ENCODE peak calls at places on chromosomes 4 and X, in nine cellular contexts. One of them, this sample, is unnamed.
A peak's percentile ranks its signal among the peaks of the same experiment; 100 is the strongest.

GRCh38 chr4:148067307-148067916 is 335.5 kb downstream of the ARHGAP10 start:
- DNase-seq in suprapubic skin: no peak
- DNase-seq in tibial nerve: no peak
- DNase-seq in sigmoid colon: no peak
- DNase-seq in lower leg skin: no peak
- DNase-seq in NB4: no peak
- DNase-seq in upper lobe of left lung: no peak
- DNase-seq in spleen: no peak
- DNase-seq in prostate gland: no peak
- DNase-seq in this sample: peak; percentile 64

GRCh38 chrX:41502004-41502403 is 54.9 kb downstream of the NYX start:
- DNase-seq in prostate gland: no peak
- DNase-seq in sigmoid colon: no peak
- DNase-seq in spleen: no peak
- DNase-seq in lower leg skin: no peak
- DNase-seq in tibial nerve: no peak
- DNase-seq in NB4: no peak
- DNase-seq in upper lobe of left lung: no peak
- DNase-seq in suprapubic skin: no peak
- DNase-seq in this sample: no peak

GRCh38 chr4:3741217-3742011 is 24.8 kb upstream of the ADRA2C start:
- DNase-seq in lower leg skin: no peak
- DNase-seq in tibial nerve: no peak
- DNase-seq in sigmoid colon: no peak
- DNase-seq in prostate gland: no peak
- DNase-seq in spleen: no peak
- DNase-seq in upper lobe of left lung: no peak
- DNase-seq in suprapubic skin: no peak
- DNase-seq in NB4: no peak
- DNase-seq in this sample: no peak

GRCh38 chr4:113222006-113222405 is 172.6 kb downstream of the ANK2 start:
- DNase-seq in suprapubic skin: no peak
- DNase-seq in sigmoid colon: no peak
- DNase-seq in spleen: no peak
- DNase-seq in tibial nerve: no peak
- DNase-seq in prostate gland: no peak
- DNase-seq in lower leg skin: no peak
- DNase-seq in NB4: no peak
- DNase-seq in upper lobe of left lung: no peak
- DNase-seq in this sample: no peak

GRCh38 chrX:40688976-40689375 is 41.6 kb upstream of the CXorf38 start:
- DNase-seq in tibial nerve: no peak
- DNase-seq in suprapubic skin: no peak
- DNase-seq in prostate gland: no peak
- DNase-seq in upper lobe of left lung: no peak
- DNase-seq in lower leg skin: no peak
- DNase-seq in sigmoid colon: no peak
- DNase-seq in spleen: no peak
- DNase-seq in NB4: no peak
- DNase-seq in this sample: no peak

GRCh38 chr4:184587746-184588145 is 61.5 kb downstream of the CASP3 start:
- DNase-seq in upper lobe of left lung: no peak
- DNase-seq in sigmoid colon: no peak
- DNase-seq in prostate gland: no peak
- DNase-seq in tibial nerve: no peak
- DNase-seq in suprapubic skin: no peak
- DNase-seq in spleen: no peak
- DNase-seq in NB4: no peak
- DNase-seq in lower leg skin: no peak
- DNase-seq in this sample: no peak

GRCh38 chr4:186144596-186145569 is 40.4 kb downstream of the FAM149A start:
- DNase-seq in lower leg skin: peak; percentile 27
- DNase-seq in prostate gland: peak; percentile 32
- DNase-seq in spleen: peak; percentile 78
- DNase-seq in sigmoid colon: peak; percentile 79
- DNase-seq in suprapubic skin: peak; percentile 75
- DNase-seq in tibial nerve: no peak
- DNase-seq in upper lobe of left lung: peak; percentile 93
- DNase-seq in NB4: no peak
- DNase-seq in this sample: peak; percentile 50

GRCh38 chrX:41192880-41193279 is 107.6 kb downstream of the USP9X start:
- DNase-seq in suprapubic skin: no peak
- DNase-seq in spleen: no peak
- DNase-seq in upper lobe of left lung: no peak
- DNase-seq in lower leg skin: no peak
- DNase-seq in NB4: no peak
- DNase-seq in prostate gland: no peak
- DNase-seq in sigmoid colon: no peak
- DNase-seq in tibial nerve: no peak
- DNase-seq in this sample: no peak

GRCh38 chr4:602559-602942 is 22.8 kb upstream of the PDE6B start:
- DNase-seq in suprapubic skin: no peak
- DNase-seq in lower leg skin: peak; percentile 45
- DNase-seq in tibial nerve: no peak
- DNase-seq in prostate gland: no peak
- DNase-seq in sigmoid colon: no peak
- DNase-seq in upper lobe of left lung: peak; percentile 85
- DNase-seq in NB4: peak; percentile 45
- DNase-seq in spleen: peak; percentile 64
- DNase-seq in this sample: peak; percentile 67

GRCh38 chr4:163191999-163192398 is 25.3 kb upstream of the NAF1 start:
- DNase-seq in prostate gland: no peak
- DNase-seq in suprapubic skin: no peak
- DNase-seq in upper lobe of left lung: no peak
- DNase-seq in lower leg skin: no peak
- DNase-seq in tibial nerve: no peak
- DNase-seq in spleen: no peak
- DNase-seq in sigmoid colon: no peak
- DNase-seq in NB4: peak; percentile 12
- DNase-seq in this sample: no peak

GRCh38 chr4:2767705-2768074 is 11.6 kb upstream of the TNIP2 start:
- DNase-seq in NB4: no peak
- DNase-seq in prostate gland: no peak
- DNase-seq in suprapubic skin: no peak
- DNase-seq in upper lobe of left lung: no peak
- DNase-seq in tibial nerve: peak; percentile 4
- DNase-seq in sigmoid colon: peak; percentile 54
- DNase-seq in lower leg skin: no peak
- DNase-seq in spleen: peak; percentile 81
- DNase-seq in this sample: no peak

GRCh38 chr4:156933633-156934258 is 37.9 kb downstream of the PDGFC start:
- DNase-seq in upper lobe of left lung: no peak
- DNase-seq in NB4: no peak
- DNase-seq in tibial nerve: no peak
- DNase-seq in suprapubic skin: no peak
- DNase-seq in prostate gland: no peak
- DNase-seq in lower leg skin: no peak
- DNase-seq in spleen: no peak
- DNase-seq in sigmoid colon: no peak
- DNase-seq in this sample: no peak

GRCh38 chr4:174697164-174697563 is 131.9 kb downstream of the GLRA3 start:
- DNase-seq in lower leg skin: peak; percentile 42
- DNase-seq in upper lobe of left lung: no peak
- DNase-seq in sigmoid colon: no peak
- DNase-seq in tibial nerve: no peak
- DNase-seq in prostate gland: no peak
- DNase-seq in suprapubic skin: no peak
- DNase-seq in NB4: peak; percentile 1
- DNase-seq in spleen: no peak
- DNase-seq in this sample: no peak

GRCh38 chr4:73653695-73654106 is 33.5 kb upstream of the RASSF6 start:
- DNase-seq in prostate gland: peak; percentile 83
- DNase-seq in NB4: peak; percentile 52
- DNase-seq in sigmoid colon: no peak
- DNase-seq in lower leg skin: no peak
- DNase-seq in suprapubic skin: no peak
- DNase-seq in upper lobe of left lung: no peak
- DNase-seq in tibial nerve: no peak
- DNase-seq in spleen: no peak
- DNase-seq in this sample: peak; percentile 30

GRCh38 chrX:46547857-46548256 is 2.6 kb upstream of the ZNF674 start:
- DNase-seq in spleen: no peak
- DNase-seq in tibial nerve: no peak
- DNase-seq in NB4: no peak
- DNase-seq in upper lobe of left lung: no peak
- DNase-seq in lower leg skin: no peak
- DNase-seq in prostate gland: no peak
- DNase-seq in suprapubic skin: no peak
- DNase-seq in sigmoid colon: no peak
- DNase-seq in this sample: no peak

GRCh38 chrX:12419591-12419990 is 281.3 kb downstream of the FRMPD4 start:
- DNase-seq in NB4: no peak
- DNase-seq in suprapubic skin: no peak
- DNase-seq in lower leg skin: no peak
- DNase-seq in upper lobe of left lung: no peak
- DNase-seq in sigmoid colon: no peak
- DNase-seq in prostate gland: no peak
- DNase-seq in tibial nerve: no peak
- DNase-seq in spleen: no peak
- DNase-seq in this sample: no peak

GRCh38 chr4:118353452-118353851 is 649 bp upstream of the PRSS12 start:
- DNase-seq in lower leg skin: no peak
- DNase-seq in upper lobe of left lung: no peak
- DNase-seq in tibial nerve: no peak
- DNase-seq in suprapubic skin: no peak
- DNase-seq in spleen: no peak
- DNase-seq in prostate gland: no peak
- DNase-seq in sigmoid colon: no peak
- DNase-seq in NB4: peak; percentile 21
- DNase-seq in this sample: peak; percentile 20

GRCh38 chr4:118350961-118351360 is 1.8 kb downstream of the PRSS12 start:
- DNase-seq in tibial nerve: no peak
- DNase-seq in sigmoid colon: no peak
- DNase-seq in NB4: no peak
- DNase-seq in suprapubic skin: no peak
- DNase-seq in upper lobe of left lung: no peak
- DNase-seq in spleen: no peak
- DNase-seq in prostate gland: no peak
- DNase-seq in lower leg skin: no peak
- DNase-seq in this sample: no peak

GRCh38 chr4:118354913-118355312 is 2.1 kb upstream of the PRSS12 start:
- DNase-seq in sigmoid colon: no peak
- DNase-seq in spleen: no peak
- DNase-seq in suprapubic skin: no peak
- DNase-seq in prostate gland: no peak
- DNase-seq in tibial nerve: no peak
- DNase-seq in NB4: peak; percentile 19
- DNase-seq in lower leg skin: no peak
- DNase-seq in upper lobe of left lung: no peak
- DNase-seq in this sample: no peak

GRCh38 chr4:118351851-118352827 is 664 bp downstream of the PRSS12 start:
- DNase-seq in NB4: peak; percentile 51
- DNase-seq in lower leg skin: no peak
- DNase-seq in tibial nerve: no peak
- DNase-seq in prostate gland: no peak
- DNase-seq in upper lobe of left lung: peak; percentile 88
- DNase-seq in spleen: peak; percentile 74
- DNase-seq in sigmoid colon: peak; percentile 65
- DNase-seq in suprapubic skin: peak; percentile 67
- DNase-seq in this sample: peak; percentile 63

GRCh38 chr4:118352843-118353373 is at the start of gene PRSS12:
- DNase-seq in spleen: peak; percentile 89
- DNase-seq in suprapubic skin: peak; percentile 79
- DNase-seq in prostate gland: peak; percentile 30
- DNase-seq in NB4: peak; percentile 91
- DNase-seq in lower leg skin: peak; percentile 32
- DNase-seq in tibial nerve: no peak
- DNase-seq in upper lobe of left lung: peak; percentile 97
- DNase-seq in sigmoid colon: peak; percentile 70
- DNase-seq in this sample: peak; percentile 83
- TF ChIP-seq POLR2A in spleen: no peak
- TF ChIP-seq POLR2A in suprapubic skin: no peak
- TF ChIP-seq POLR2A in prostate gland: no peak
- TF ChIP-seq POLR2A in NB4: no peak
- TF ChIP-seq POLR2A in lower leg skin: no peak
- TF ChIP-seq POLR2A in tibial nerve: no peak
- TF ChIP-seq POLR2A in upper lobe of left lung: peak; percentile 17
- TF ChIP-seq POLR2A in sigmoid colon: no peak
- TF ChIP-seq POLR2A in this sample: no peak

GRCh38 chr4:38160487-38161207 is 200.4 kb downstream of the PTTG2 start:
- DNase-seq in upper lobe of left lung: no peak
- DNase-seq in tibial nerve: no peak
- DNase-seq in suprapubic skin: peak; percentile 77
- DNase-seq in spleen: no peak
- DNase-seq in prostate gland: no peak
- DNase-seq in NB4: peak; percentile 77
- DNase-seq in sigmoid colon: peak; percentile 72
- DNase-seq in lower leg skin: peak; percentile 87
- DNase-seq in this sample: no peak
- TF ChIP-seq POLR2A in upper lobe of left lung: no peak
- TF ChIP-seq POLR2A in tibial nerve: no peak
- TF ChIP-seq POLR2A in suprapubic skin: no peak
- TF ChIP-seq POLR2A in spleen: no peak
- TF ChIP-seq POLR2A in prostate gland: no peak
- TF ChIP-seq POLR2A in NB4: no peak
- TF ChIP-seq POLR2A in sigmoid colon: no peak
- TF ChIP-seq POLR2A in lower leg skin: no peak
- TF ChIP-seq POLR2A in this sample: no peak

DNA sequence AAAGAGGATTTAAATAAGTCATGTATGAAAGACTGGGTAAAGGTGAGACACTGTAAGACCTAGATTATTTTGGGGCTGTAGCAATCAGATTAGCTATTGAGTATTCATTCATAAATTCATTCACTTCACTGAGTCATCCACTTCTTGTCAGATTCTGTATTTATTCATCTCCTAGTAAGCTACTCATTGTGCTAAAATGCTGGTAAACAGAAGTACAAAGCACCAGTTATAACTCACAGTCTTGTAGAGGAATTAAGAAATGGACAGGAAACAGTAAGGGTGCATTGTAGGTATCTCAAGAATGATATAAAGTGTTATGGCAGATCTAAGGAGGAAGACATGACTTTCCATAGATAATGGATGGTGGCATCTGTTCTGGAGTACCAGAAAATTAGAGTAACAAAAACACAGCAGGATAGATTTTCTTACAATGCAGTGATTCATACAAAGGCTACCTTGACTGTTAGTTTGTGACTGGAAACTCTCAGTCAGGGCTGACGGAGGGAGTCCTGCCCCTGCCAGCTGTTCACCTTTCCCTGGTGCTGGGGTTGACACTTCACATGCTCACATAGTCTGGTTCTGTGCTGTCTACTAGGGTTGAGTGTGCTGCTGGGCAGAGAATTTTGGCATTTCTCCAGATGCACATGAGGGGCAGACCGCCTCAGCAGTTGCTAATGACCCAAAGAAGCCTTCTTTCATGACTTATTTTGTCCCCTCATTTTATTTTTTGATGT is 26.5 kb upstream of the HAND2 start:
- DNase-seq in spleen: no peak
- DNase-seq in sigmoid colon: no peak
- DNase-seq in NB4: no peak
- DNase-seq in lower leg skin: no peak
- DNase-seq in suprapubic skin: no peak
- DNase-seq in tibial nerve: no peak
- DNase-seq in prostate gland: no peak
- DNase-seq in upper lobe of left lung: no peak
- DNase-seq in this sample: no peak
- TF ChIP-seq POLR2A in spleen: no peak
- TF ChIP-seq POLR2A in sigmoid colon: no peak
- TF ChIP-seq POLR2A in NB4: no peak
- TF ChIP-seq POLR2A in lower leg skin: no peak
- TF ChIP-seq POLR2A in suprapubic skin: no peak
- TF ChIP-seq POLR2A in tibial nerve: no peak
- TF ChIP-seq POLR2A in prostate gland: no peak
- TF ChIP-seq POLR2A in upper lobe of left lung: no peak
- TF ChIP-seq POLR2A in this sample: no peak

GRCh38 chr4:105712766-105713165 is 4.2 kb downstream of the GSTCD start:
- DNase-seq in spleen: no peak
- DNase-seq in suprapubic skin: no peak
- DNase-seq in sigmoid colon: no peak
- DNase-seq in upper lobe of left lung: no peak
- DNase-seq in prostate gland: no peak
- DNase-seq in tibial nerve: no peak
- DNase-seq in lower leg skin: no peak
- DNase-seq in NB4: no peak
- DNase-seq in this sample: no peak
- TF ChIP-seq POLR2A in spleen: no peak
- TF ChIP-seq POLR2A in suprapubic skin: no peak
- TF ChIP-seq POLR2A in sigmoid colon: no peak
- TF ChIP-seq POLR2A in upper lobe of left lung: no peak
- TF ChIP-seq POLR2A in prostate gland: no peak
- TF ChIP-seq POLR2A in tibial nerve: no peak
- TF ChIP-seq POLR2A in lower leg skin: no peak
- TF ChIP-seq POLR2A in NB4: no peak
- TF ChIP-seq POLR2A in this sample: no peak